ENCODE peak calls at places on chromosomes 3 and 15, in six cellular contexts. T, Z, Y, U, A and V are unnamed samples.

GRCh38 chr3:42964286-42964685 is 14.8 kb upstream of the GASK1A start:
- DNase-seq in T (no peak), Z (no peak), Y (no peak), U (no peak), A (no peak), V (no peak)

GRCh38 chr3:144743325-144743724 is 771.7 kb downstream of the DIPK2A start:
- DNase-seq in T (no peak), Z (no peak), Y (no peak), U (no peak), A (no peak), V (no peak)

GRCh38 chr15:98906712-98907083 is 100.9 kb downstream of the PGPEP1L start:
- DNase-seq in T (no peak), Z (no peak), Y (no peak), U (no peak), A (no peak), V (no peak)

GRCh38 chr3:196641278-196642058 is 2.0 kb downstream of the NRROS start:
- DNase-seq in T (no peak), Z (no peak), Y (no peak), U (no peak), A (no peak), V (no peak)

GRCh38 chr3:53259427-53260259 is 3.8 kb upstream of the TKT start:
- DNase-seq in T (no peak), Z (peak; percentile 79), Y (no peak), U (no peak), A (no peak), V (no peak)

GRCh38 chr3:52247455-52248164 is 2.1 kb downstream of the PPM1M start:
- DNase-seq in T (no peak), Z (no peak), Y (no peak), U (no peak), A (no peak), V (no peak)

GRCh38 chr3:44996556-44996969 is 20.5 kb downstream of the EXOSC7 start:
- DNase-seq in T (no peak), Z (no peak), Y (no peak), U (no peak), A (no peak), V (no peak)

GRCh38 chr3:190371152-190371551 is 16.8 kb upstream of the CLDN16 start:
- DNase-seq in T (no peak), Z (no peak), Y (no peak), U (no peak), A (no peak), V (no peak)

GRCh38 chr3:79846148-79846933 is 78.5 kb upstream of the ROBO1 start:
- DNase-seq in T (no peak), Z (peak; percentile 71), Y (peak; percentile 55), U (no peak), A (no peak), V (no peak)

GRCh38 chr15:90212221-90213079 is 11.3 kb downstream of the SEMA4B start:
- DNase-seq in T (peak; percentile 61), Z (no peak), Y (no peak), U (no peak), A (no peak), V (no peak)

GRCh38 chr3:194123735-194124134 is 12.2 kb upstream of the HES1 start:
- DNase-seq in T (no peak), Z (no peak), Y (no peak), U (no peak), A (no peak), V (no peak)

GRCh38 chr3:195895078-195895899 is 13.1 kb downstream of the TNK2 start:
- DNase-seq in T (peak; percentile 62), Z (peak; percentile 84), Y (no peak), U (peak; percentile 37), A (no peak), V (peak; percentile 70)

GRCh38 chr3:125083776-125084175 is 28.0 kb upstream of the HEG1 start:
- DNase-seq in T (peak; percentile 26), Z (no peak), Y (no peak), U (no peak), A (no peak), V (no peak)

GRCh38 chr15:17026633-17027032 is 3515.0 kb downstream of the GOLGA6L6 start:
- DNase-seq in T (no peak), Z (no peak), Y (no peak), U (no peak), A (no peak), V (no peak)
- H3K9me3 ChIP-seq in T (peaks cover 15% of the 10 kb centered on the region), Z (peaks cover 80% of the 10 kb centered on the region), Y (peaks cover 19% of the 10 kb centered on the region), U (no peaks in the 10 kb centered on the region), A (no peaks in the 10 kb centered on the region), V (no peaks in the 10 kb centered on the region)

GRCh38 chr3:70618151-70618550 is 305.7 kb upstream of the MDFIC2 start:
- DNase-seq in T (no peak), Z (no peak), Y (no peak), U (no peak), A (no peak), V (no peak)

GRCh38 chr3:70615286-70615685 is 302.8 kb upstream of the MDFIC2 start:
- DNase-seq in T (no peak), Z (peak; percentile 74), Y (peak; percentile 82), U (no peak), A (no peak), V (no peak)

GRCh38 chr3:70608434-70608833 is 296.0 kb upstream of the MDFIC2 start:
- DNase-seq in T (no peak), Z (no peak), Y (no peak), U (no peak), A (no peak), V (no peak)

GRCh38 chr3:70612920-70613319 is 300.5 kb upstream of the MDFIC2 start:
- DNase-seq in T (no peak), Z (no peak), Y (no peak), U (no peak), A (no peak), V (no peak)

GRCh38 chr3:70614111-70614510 is 301.7 kb upstream of the MDFIC2 start:
- DNase-seq in T (no peak), Z (no peak), Y (no peak), U (no peak), A (no peak), V (no peak)
- H3K9me3 ChIP-seq in T (no peaks in the 10 kb centered on the region), Z (no peaks in the 10 kb centered on the region), Y (no peaks in the 10 kb centered on the region), U (no peaks in the 10 kb centered on the region), A (no peaks in the 10 kb centered on the region), V (no peaks in the 10 kb centered on the region)

GRCh38 chr3:110767156-110767555 is 304.5 kb upstream of the NECTIN3 start:
- DNase-seq in T (no peak), Z (no peak), Y (no peak), U (no peak), A (no peak), V (no peak)

GRCh38 chr3:110773413-110773954 is 298.1 kb upstream of the NECTIN3 start:
- DNase-seq in T (peak; percentile 66), Z (no peak), Y (no peak), U (peak; percentile 93), A (no peak), V (no peak)

GRCh38 chr3:110767838-110768237 is 303.8 kb upstream of the NECTIN3 start:
- DNase-seq in T (no peak), Z (no peak), Y (no peak), U (no peak), A (no peak), V (no peak)
- H3K9me3 ChIP-seq in T (no peaks in the 10 kb centered on the region), Z (peaks cover 15% of the 10 kb centered on the region), Y (peaks cover 5% of the 10 kb centered on the region), U (no peaks in the 10 kb centered on the region), A (no peaks in the 10 kb centered on the region), V (no peaks in the 10 kb centered on the region)

GRCh38 chr15:25182736-25183445 is 228.1 kb downstream of the SNRPN start:
- DNase-seq in T (no peak), Z (peak; percentile 62), Y (peak; percentile 37), U (no peak), A (no peak), V (no peak)

GRCh38 chr15:25183581-25184330 is 229.0 kb downstream of the SNRPN start:
- DNase-seq in T (no peak), Z (peak; percentile 30), Y (no peak), U (no peak), A (no peak), V (no peak)

GRCh38 chr15:25180606-25181289 is 226.0 kb downstream of the SNRPN start:
- DNase-seq in T (no peak), Z (peak; percentile 12), Y (no peak), U (no peak), A (no peak), V (no peak)

GRCh38 chr15:25181290-25182097 is 226.7 kb downstream of the SNRPN start:
- DNase-seq in T (no peak), Z (peak; percentile 9), Y (peak; percentile 12), U (no peak), A (no peak), V (no peak)

GRCh38 chr15:25182098-25182478 is 227.3 kb downstream of the SNRPN start:
- DNase-seq in T (no peak), Z (peak; percentile 11), Y (no peak), U (no peak), A (no peak), V (no peak)
- H3K9me3 ChIP-seq in T (no peaks in the 10 kb centered on the region), Z (no peaks in the 10 kb centered on the region), Y (peaks cover 50% of the 10 kb centered on the region), U (no peaks in the 10 kb centered on the region), A (no peaks in the 10 kb centered on the region), V (no peaks in the 10 kb centered on the region)

GRCh38 chr15:26451995-26452394 is 320.9 kb downstream of the GABRB3 start:
- DNase-seq in T (no peak), Z (no peak), Y (no peak), U (no peak), A (no peak), V (no peak)
- H3K9me3 ChIP-seq in T (no peaks in the 10 kb centered on the region), Z (peaks cover 7% of the 10 kb centered on the region), Y (peaks cover 4% of the 10 kb centered on the region), U (peaks cover 30% of the 10 kb centered on the region), A (no peaks in the 10 kb centered on the region), V (peaks cover 5% of the 10 kb centered on the region)

GRCh38 chr3:54772707-54773106 is 155.2 kb downstream of the LRTM1 start:
- DNase-seq in T (no peak), Z (no peak), Y (no peak), U (no peak), A (no peak), V (no peak)
- H3K9me3 ChIP-seq in T (no peaks in the 10 kb centered on the region), Z (no peaks in the 10 kb centered on the region), Y (no peaks in the 10 kb centered on the region), U (no peaks in the 10 kb centered on the region), A (no peaks in the 10 kb centered on the region), V (no peaks in the 10 kb centered on the region)

GRCh38 chr15:27449940-27450339 is 479.0 kb downstream of the GABRG3 start:
- DNase-seq in T (no peak), Z (no peak), Y (no peak), U (no peak), A (no peak), V (no peak)
- H3K9me3 ChIP-seq in T (no peaks in the 10 kb centered on the region), Z (no peaks in the 10 kb centered on the region), Y (no peaks in the 10 kb centered on the region), U (peaks cover 17% of the 10 kb centered on the region), A (no peaks in the 10 kb centered on the region), V (no peaks in the 10 kb centered on the region)

GRCh38 chr3:75737831-75738493 is 47.4 kb downstream of the ZNF717 start:
- DNase-seq in T (no peak), Z (no peak), Y (no peak), U (no peak), A (no peak), V (no peak)
- H3K9me3 ChIP-seq in T (no peaks in the 10 kb centered on the region), Z (peaks cover 82% of the 10 kb centered on the region), Y (peaks cover 89% of the 10 kb centered on the region), U (peaks cover 5% of the 10 kb centered on the region), A (peaks cover 49% of the 10 kb centered on the region), V (peaks cover 62% of the 10 kb centered on the region)

GRCh38 chr3:16081661-16082060 is 92.8 kb upstream of the GALNT15 start:
- DNase-seq in T (no peak), Z (no peak), Y (no peak), U (no peak), A (no peak), V (no peak)
- H3K9me3 ChIP-seq in T (peaks cover 10% of the 10 kb centered on the region), Z (peaks cover 45% of the 10 kb centered on the region), Y (peaks cover 20% of the 10 kb centered on the region), U (peaks cover 4% of the 10 kb centered on the region), A (no peaks in the 10 kb centered on the region), V (no peaks in the 10 kb centered on the region)